ENCODE peak calls at places on chromosomes 7 and 10, in six cellular contexts. D, R, E, V, M and W are unnamed samples.

GRCh38 chr10:3755440-3756359 is 29.3 kb downstream of the KLF6 start:
- DNase-seq in M (no peak), V (no peak), D (no peak), E (no peak), R (peak; percentile 71), W (no peak)

GRCh38 chr10:11849908-11850307 is 26.8 kb downstream of the PROSER2 start:
- DNase-seq in M (no peak), E (no peak), D (no peak), V (no peak), R (no peak), W (no peak)

GRCh38 chr7:10685040-10685439 is 288.6 kb upstream of the PHF14 start:
- DNase-seq in D (no peak), M (no peak), R (no peak), E (no peak), V (no peak), W (no peak)

GRCh38 chr10:43691503-43691902 is 42.8 kb upstream of the ZNF32 start:
- DNase-seq in M (no peak), D (no peak), V (no peak), E (no peak), R (no peak), W (no peak)

GRCh38 chr10:15168296-15168780 is at the start of gene NMT2:
- DNase-seq in R (peak; percentile 63), D (peak; percentile 91), V (no peak), E (peak; percentile 58), M (peak; percentile 47), W (peak; percentile 90)

GRCh38 chr10:18279202-18279601 is 139.0 kb downstream of the CACNB2 start:
- DNase-seq in R (no peak), E (no peak), M (no peak), D (no peak), V (no peak), W (no peak)

GRCh38 chr7:3042861-3043489 is 692 bp downstream of the CARD11 start:
- DNase-seq in V (no peak), R (no peak), M (no peak), E (peak; percentile 59), D (peak; percentile 53), W (peak; percentile 75)

GRCh38 chr10:33231621-33232350 is 102.7 kb downstream of the NRP1 start:
- DNase-seq in D (no peak), R (no peak), M (no peak), E (no peak), V (no peak), W (no peak)

GRCh38 chr10:8454357-8454756 is 399.9 kb downstream of the GATA3 start:
- DNase-seq in V (no peak), D (no peak), E (no peak), M (no peak), R (no peak), W (no peak)

GRCh38 chr10:1938317-1938716 is 201.0 kb upstream of the ADARB2 start:
- DNase-seq in V (no peak), R (no peak), E (no peak), D (no peak), M (no peak), W (no peak)

GRCh38 chr10:88489107-88489506 is 94.0 kb downstream of the RNLS start:
- DNase-seq in D (no peak), E (no peak), R (no peak), M (no peak), V (no peak), W (no peak)

GRCh38 chr7:135929692-135930091 is 47.5 kb downstream of the MTPN start:
- DNase-seq in E (peak; percentile 78), M (no peak), V (no peak), D (no peak), R (peak; percentile 8), W (no peak)

GRCh38 chr10:86411852-86412550 is 45.4 kb upstream of the GRID1 start:
- DNase-seq in R (no peak), D (no peak), M (no peak), V (no peak), E (no peak), W (no peak)

GRCh38 chr10:86415583-86415982 is 49.0 kb upstream of the GRID1 start:
- DNase-seq in R (no peak), D (no peak), V (no peak), M (no peak), E (no peak), W (no peak)

GRCh38 chr10:86415099-86415498 is 48.5 kb upstream of the GRID1 start:
- DNase-seq in E (no peak), V (no peak), R (no peak), M (no peak), D (no peak), W (no peak)

GRCh38 chr10:86411281-86411841 is 44.8 kb upstream of the GRID1 start:
- DNase-seq in V (peak; percentile 74), E (no peak), M (no peak), R (peak; percentile 58), D (no peak), W (no peak)

DNA sequence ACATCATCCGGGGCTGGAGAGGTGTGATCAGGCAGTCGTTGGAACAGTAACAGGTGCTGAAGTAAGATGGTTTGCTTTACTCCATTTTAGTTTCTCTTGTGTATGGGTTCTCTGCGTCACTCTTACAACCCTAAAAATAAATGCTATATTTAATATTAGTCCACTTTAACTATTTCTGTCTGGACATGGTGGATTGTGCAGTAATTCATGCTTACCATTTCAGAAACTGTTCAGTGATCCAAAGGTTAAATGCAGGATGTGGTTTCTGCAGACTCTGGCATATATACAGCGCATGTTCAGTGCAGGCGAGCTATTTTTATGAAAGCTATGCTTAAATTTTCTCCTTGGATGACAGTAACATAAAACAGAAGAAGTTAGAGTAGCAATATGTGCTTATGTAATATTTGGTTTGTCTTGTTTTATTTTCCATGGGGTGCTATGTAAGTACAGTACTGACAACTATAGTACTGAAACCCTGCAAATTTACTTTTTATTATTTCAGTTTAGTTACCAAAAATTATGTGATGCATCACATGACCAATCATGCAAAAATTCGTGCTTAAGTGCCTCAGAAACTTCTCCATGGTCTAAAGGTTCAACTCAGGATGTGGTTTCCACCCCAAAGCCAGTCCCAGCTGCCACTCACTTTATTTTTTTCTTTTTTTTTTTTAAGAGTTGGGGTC is 46.6 kb upstream of the GRID1 start:
- DNase-seq in R (no peak), M (no peak), D (no peak), E (no peak), V (peak; percentile 94), W (peak; percentile 37)
- TF ChIP-seq POLR2AphosphoS5 in R (no peak), M (no peak), D (no peak), E (no peak), V (no peak), W (no peak)

GRCh38 chr7:101239191-101239950 is 1.8 kb upstream of the CLDN15 start:
- DNase-seq in M (no peak), V (no peak), E (no peak), D (no peak), R (no peak), W (no peak)

GRCh38 chr7:101238226-101239182 is 902 bp upstream of the CLDN15 start:
- DNase-seq in R (no peak), D (no peak), M (no peak), E (no peak), V (no peak), W (no peak)

GRCh38 chr7:101241015-101241363 is 3.4 kb upstream of the CLDN15 start:
- DNase-seq in E (no peak), M (no peak), R (no peak), D (no peak), V (no peak), W (no peak)

GRCh38 chr7:101239951-101240220 is 2.3 kb upstream of the CLDN15 start:
- DNase-seq in R (no peak), D (no peak), M (no peak), E (no peak), V (no peak), W (no peak)

DNA sequence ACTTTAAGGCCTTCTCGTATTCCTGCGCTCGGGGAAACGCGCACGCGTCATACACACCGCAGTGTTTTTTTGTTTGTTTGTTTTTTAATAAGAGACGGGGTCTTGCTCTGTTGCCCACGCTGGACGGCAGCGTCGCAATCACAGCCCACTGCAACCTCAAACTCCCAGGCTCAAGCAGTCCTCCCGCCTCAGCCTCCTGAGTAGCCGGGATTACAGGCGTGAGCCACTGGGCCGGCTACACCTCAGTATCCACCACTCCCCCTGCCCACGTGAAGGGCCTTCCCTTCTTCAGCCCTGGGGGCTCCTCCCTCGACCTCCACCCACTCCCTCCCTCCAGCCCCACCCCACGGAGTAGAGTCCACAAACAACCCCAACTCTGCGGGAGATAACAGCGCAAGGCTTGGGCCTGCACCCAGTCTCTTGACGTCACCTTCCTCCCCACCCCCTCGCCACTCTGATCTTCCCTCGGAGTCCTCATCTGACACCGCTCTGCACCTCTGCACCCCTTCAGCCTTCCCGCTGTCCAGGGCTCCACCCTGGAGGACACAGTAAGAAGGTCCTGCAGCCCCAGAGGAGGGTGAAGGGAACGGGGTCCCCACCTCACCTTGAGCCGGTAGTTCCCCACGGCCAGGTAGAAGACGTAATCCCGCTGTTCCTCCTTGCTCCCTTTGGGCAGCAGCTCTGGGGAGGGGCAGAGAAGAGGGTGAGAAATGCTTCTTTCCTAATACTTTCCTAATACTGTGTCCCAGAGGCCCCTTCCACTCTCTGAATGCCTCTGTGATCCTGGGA is 2.8 kb upstream of the CLDN15 start:
- DNase-seq in V (no peak), E (peak; percentile 89), D (no peak), M (no peak), R (no peak), W (no peak)
- TF ChIP-seq POLR2A in V (no peak), E (no peak), D (no peak), M (no peak), R (no peak), W (no peak)

DNA sequence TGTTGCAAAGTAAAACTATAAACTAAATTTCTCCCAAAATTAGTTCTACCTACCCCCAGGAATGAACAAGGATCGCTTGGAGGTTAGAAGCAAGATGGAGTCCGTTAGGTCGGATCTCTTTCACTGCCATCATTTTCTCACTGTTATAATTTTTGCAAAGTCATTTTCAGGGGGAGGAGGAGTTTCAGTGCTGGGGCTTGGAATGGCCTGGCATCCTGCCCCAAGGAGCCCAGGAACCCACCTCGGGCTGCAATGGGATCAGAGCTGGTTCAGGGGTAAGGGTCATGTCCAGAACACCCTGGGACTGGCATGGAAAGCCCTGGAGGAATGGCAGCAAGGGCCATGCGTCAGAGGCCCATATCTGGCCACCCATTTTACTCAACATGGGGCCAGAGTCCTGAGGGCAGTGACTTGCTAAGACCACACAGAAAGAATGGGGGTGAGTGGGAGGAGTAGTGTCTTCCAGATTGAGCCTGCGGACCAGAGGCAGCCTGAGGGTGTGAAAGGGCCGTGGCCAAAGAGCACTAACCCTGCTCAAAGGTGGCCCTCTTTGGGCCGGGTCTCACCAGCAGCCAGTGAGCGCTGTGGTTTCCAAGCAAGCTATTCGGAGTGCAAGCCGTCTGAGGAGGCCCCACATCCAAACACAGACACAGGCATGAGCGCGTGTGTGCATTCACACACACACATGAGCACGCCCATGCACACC is 31.8 kb downstream of the GPRIN2 start:
- DNase-seq in E (peak; percentile 70), R (no peak), M (no peak), V (no peak), D (no peak), W (no peak)
- TF ChIP-seq TAF1 in E (no peak), R (no peak), M (no peak), V (no peak), D (no peak), W (no peak)

GRCh38 chr7:139774376-139774775 is 3.4 kb downstream of the HIPK2 start:
- DNase-seq in V (no peak), R (no peak), E (no peak), D (no peak), M (no peak), W (no peak)
- TF ChIP-seq POLR2AphosphoS5 in V (no peak), R (no peak), E (no peak), D (no peak), M (no peak), W (no peak)

DNA sequence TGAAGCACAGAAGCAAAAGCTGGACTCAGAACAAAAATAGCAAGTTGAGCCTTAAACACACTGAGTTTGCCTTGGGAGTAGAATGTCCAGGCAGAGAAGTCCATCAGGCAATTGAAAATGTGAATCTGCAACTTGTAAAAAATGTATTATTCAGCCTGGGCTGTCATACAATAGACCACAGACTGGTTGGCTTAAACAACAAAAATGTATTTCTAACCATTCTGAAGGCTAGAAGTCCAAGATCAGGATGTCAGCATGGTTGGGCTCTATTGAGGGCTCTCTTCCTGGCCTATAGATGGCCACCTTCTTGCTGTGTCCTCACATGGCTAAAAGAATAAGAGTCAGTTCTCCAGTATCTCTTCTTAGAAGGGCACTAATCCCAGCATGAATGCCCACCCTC is 76.5 kb upstream of the CAPZA2 start:
- DNase-seq in M (no peak), D (no peak), E (no peak), R (no peak), V (no peak), W (no peak)
- TF ChIP-seq POLR2A in M (no peak), D (no peak), E (no peak), R (no peak), V (no peak), W (no peak)